ENCODE peak calls at places on chromosomes 2 and 18, in eight cellular contexts. A is fibroblast of pulmonary artery, C is gastrocnemius medialis, Q is left lung, H is cardiac muscle cell, E is breast epithelium, S is transverse colon, N is MM.1S. V is an unnamed sample.

GRCh38 chr2:70710276-70710675 is 57.7 kb downstream of the ADD2 start:
- DNase-seq in E (no peak), N (no peak), C (no peak), H (no peak), Q (no peak), S (no peak), A (no peak), V (no peak)

GRCh38 chr2:190912731-190913130 is 32.1 kb downstream of the GLS start:
- DNase-seq in E (no peak), A (peak), H (peak), Q (no peak), S (no peak), N (no peak), C (no peak), V (no peak)

GRCh38 chr2:46690825-46691224 is 211.5 kb downstream of the TMEM247 start:
- DNase-seq in S (no peak), Q (no peak), N (no peak), C (no peak), E (no peak), A (peak), H (peak), V (no peak)

GRCh38 chr2:240214790-240215675 is 74.6 kb upstream of the OTOS start:
- DNase-seq in A (no peak), E (no peak), H (no peak), C (no peak), N (no peak), S (no peak), Q (peak), V (no peak)

GRCh38 chr2:190979906-190980629 is 33.9 kb downstream of the STAT1 start:
- DNase-seq in E (peak), H (peak), Q (peak), S (peak), N (no peak), A (peak), C (no peak), V (peak)

GRCh38 chr18:23548719-23549118 is 37.6 kb downstream of the NPC1 start:
- DNase-seq in S (no peak), A (no peak), Q (no peak), N (no peak), C (no peak), E (no peak), H (no peak), V (no peak)

GRCh38 chr2:69387770-69388481 is 899 bp upstream of the GFPT1 start:
- DNase-seq in E (no peak), C (no peak), N (no peak), A (no peak), S (no peak), H (no peak), Q (no peak), V (peak)

GRCh38 chr2:80396276-80396675 is 91.7 kb upstream of the LRRTM1 start:
- DNase-seq in A (no peak), C (no peak), H (no peak), Q (no peak), E (no peak), S (no peak), N (no peak), V (no peak)

GRCh38 chr2:127640082-127641072 is 5.6 kb upstream of the GPR17 start:
- DNase-seq in A (no peak), S (no peak), H (no peak), C (no peak), E (no peak), Q (no peak), N (no peak), V (no peak)

GRCh38 chr2:26477911-26478253 is at the start of gene OTOF:
- DNase-seq in C (no peak), H (peak), A (peak), Q (no peak), N (no peak), E (no peak), S (no peak), V (peak)

GRCh38 chr2:144659731-144660275 is 139.9 kb upstream of the ZEB2 start:
- DNase-seq in S (no peak), E (no peak), N (no peak), A (peak), C (no peak), Q (peak), H (peak), V (no peak)

GRCh38 chr2:71235930-71236587 is 9.2 kb upstream of the PAIP2B start:
- DNase-seq in A (no peak), S (no peak), E (no peak), N (no peak), C (no peak), Q (no peak), H (no peak), V (no peak)

GRCh38 chr2:101684313-101684712 is 13.2 kb upstream of the MAP4K4 start:
- DNase-seq in C (no peak), S (no peak), H (no peak), A (no peak), E (no peak), Q (no peak), N (no peak), V (no peak)

GRCh38 chr18:36817039-36817438 is 11.8 kb downstream of the TPGS2 start:
- DNase-seq in E (no peak), Q (no peak), S (no peak), C (no peak), H (no peak), A (no peak), N (no peak), V (no peak)

GRCh38 chr2:219278655-219279150 is 463 bp upstream of the DNAJB2 start:
- DNase-seq in H (no peak), Q (no peak), A (no peak), C (no peak), S (no peak), E (no peak), N (no peak), V (no peak)

GRCh38 chr18:12394428-12394827 is 13.3 kb upstream of the PRELID3A start:
- DNase-seq in S (peak), E (no peak), H (no peak), N (no peak), Q (no peak), C (no peak), A (peak), V (no peak)

GRCh38 chr18:34084635-34085034 is 140.1 kb downstream of the NOL4 start:
- DNase-seq in S (no peak), E (no peak), C (no peak), N (no peak), H (no peak), Q (no peak), A (no peak), V (no peak)

GRCh38 chr18:35050004-35050623 is 8.9 kb downstream of the MAPRE2 start:
- DNase-seq in H (peak), N (no peak), Q (no peak), E (no peak), A (no peak), S (no peak), C (no peak), V (no peak)

GRCh38 chr2:217802261-217802660 is 200.5 kb downstream of the TNS1 start:
- DNase-seq in N (no peak), E (no peak), Q (no peak), C (peak), S (no peak), A (no peak), H (no peak), V (no peak)

GRCh38 chr2:30136729-30137444 is 9.9 kb upstream of the YPEL5 start:
- DNase-seq in S (no peak), E (no peak), H (no peak), N (no peak), Q (no peak), A (no peak), C (no peak), V (no peak)

GRCh38 chr2:181036848-181037603 is 56.6 kb downstream of the UBE2E3 start:
- DNase-seq in C (no peak), Q (no peak), S (no peak), A (peak), E (no peak), H (peak), N (no peak), V (no peak)

GRCh38 chr2:240303896-240304745 is 131.3 kb upstream of the GPC1 start:
- DNase-seq in Q (no peak), C (no peak), N (no peak), S (no peak), A (no peak), E (no peak), H (no peak), V (peak)

GRCh38 chr18:48806551-48807261 is 144.1 kb downstream of the SMAD7 start:
- DNase-seq in Q (peak), C (peak), A (no peak), S (peak), N (peak), H (no peak), E (no peak), V (no peak)

GRCh38 chr18:73615506-73615905 is 532.1 kb downstream of the FBXO15 start:
- DNase-seq in H (no peak), C (no peak), N (no peak), S (no peak), Q (no peak), A (no peak), E (no peak), V (no peak)

GRCh38 chr2:241188386-241189092 is at the start of gene ANO7:
- DNase-seq in Q (no peak), A (no peak), N (no peak), C (no peak), H (no peak), E (no peak), S (peak), V (no peak)

GRCh38 chr18:8610442-8610801 is 1.2 kb downstream of the RAB12 start:
- DNase-seq in C (peak), Q (no peak), N (peak), S (peak), H (peak), A (no peak), E (no peak), V (no peak)

GRCh38 chr18:62781893-62782292 is 66.6 kb downstream of the PHLPP1 start:
- DNase-seq in H (peak), Q (no peak), E (peak), A (peak), C (peak), S (no peak), N (no peak), V (no peak)

GRCh38 chr2:148021059-148021985 is at the start of gene MBD5:
- DNase-seq in S (peak), H (peak), A (peak), N (peak), C (no peak), E (no peak), Q (peak), V (peak)

GRCh38 chr2:215637658-215638057 is 201.8 kb upstream of the FN1 start:
- DNase-seq in S (no peak), C (no peak), E (no peak), A (no peak), Q (no peak), N (no peak), H (no peak), V (no peak)

GRCh38 chr2:232926448-232927040 is 56.5 kb downstream of the SNORC start:
- DNase-seq in N (no peak), C (no peak), A (no peak), H (no peak), E (no peak), S (no peak), Q (no peak), V (no peak)

GRCh38 chr2:232483923-232484627 is 3.6 kb downstream of the ECEL1 start:
- DNase-seq in N (no peak), C (no peak), Q (no peak), H (no peak), E (no peak), S (no peak), A (no peak), V (no peak)

GRCh38 chr2:86519349-86519748 is 43.9 kb downstream of the CHMP3 start:
- DNase-seq in C (no peak), S (no peak), H (no peak), Q (no peak), E (no peak), A (no peak), N (no peak), V (no peak)

GRCh38 chr2:175205523-175205922 is 24.0 kb upstream of the ATP5MC3 start:
- DNase-seq in N (no peak), A (peak), S (no peak), C (no peak), H (peak), Q (no peak), E (no peak), V (no peak)

GRCh38 chr2:46847185-46847710 is 68.4 kb downstream of the MCFD2 start:
- DNase-seq in C (peak), E (peak), A (peak), H (peak), Q (peak), S (peak), N (no peak), V (peak)

GRCh38 chr18:79681484-79682387 is 2.1 kb downstream of the CTDP1 start:
- DNase-seq in A (no peak), N (no peak), H (no peak), Q (no peak), S (peak), E (no peak), C (no peak), V (no peak)

GRCh38 chr18:79680891-79681339 is 1.3 kb downstream of the CTDP1 start:
- DNase-seq in H (no peak), S (peak), C (no peak), E (no peak), N (no peak), Q (no peak), A (no peak), V (no peak)

GRCh38 chr18:79679552-79680099 is at the start of gene CTDP1:
- DNase-seq in H (peak), E (peak), N (peak), A (peak), S (peak), Q (peak), C (peak), V (peak)

GRCh38 chr18:79678665-79679551 is 695 bp upstream of the CTDP1 start:
- DNase-seq in E (peak), A (peak), H (peak), C (peak), Q (peak), N (peak), S (peak), V (peak)

DNA sequence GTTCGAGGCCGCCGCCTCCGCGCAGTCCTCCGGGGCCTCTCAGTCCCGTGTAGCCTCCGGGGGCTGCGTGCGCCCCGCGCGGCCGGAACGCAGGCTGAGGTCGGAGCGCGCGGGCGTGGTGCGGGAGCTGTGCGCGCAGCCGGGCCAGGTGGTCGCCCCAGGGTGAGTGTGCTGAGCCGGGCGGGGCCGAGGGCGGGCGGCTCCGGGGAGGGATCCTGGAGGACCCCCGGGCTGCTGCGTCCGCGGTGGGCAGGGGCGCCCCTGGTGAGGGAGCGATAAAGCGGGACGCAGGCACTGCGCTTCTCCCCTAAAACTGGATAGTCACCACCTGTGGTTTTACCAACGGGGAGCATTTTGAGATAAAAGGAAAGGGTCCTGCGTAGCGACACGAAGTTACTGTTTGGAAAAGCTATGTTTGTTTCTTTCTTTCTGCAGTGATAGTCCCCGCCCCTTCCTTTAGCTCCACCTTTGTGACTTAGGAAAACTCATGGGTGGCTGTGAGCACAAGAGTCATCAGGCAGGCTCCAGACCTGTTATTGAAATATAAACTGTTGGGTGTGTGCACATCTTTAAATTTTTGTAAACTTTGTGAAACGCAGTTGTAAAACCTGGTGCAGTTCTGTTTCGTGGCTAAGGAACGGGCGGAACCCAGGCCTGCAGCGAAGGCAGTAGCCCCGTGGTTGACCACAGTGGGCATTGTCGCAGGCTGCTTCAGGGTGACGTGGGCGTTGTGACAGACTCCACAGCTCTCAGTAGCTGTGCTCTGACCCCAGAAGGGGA is 687 bp downstream of the CTDP1 start:
- DNase-seq in H (peak), C (no peak), Q (no peak), N (peak), E (peak), A (peak), S (peak), V (no peak)
- TF ChIP-seq CTCF in H (no peak), C (no peak), Q (no peak), N (no peak), E (no peak), A (no peak), S (no peak), V (no peak)

GRCh38 chr2:33215299-33215698 is 261.1 kb upstream of the RASGRP3 start:
- DNase-seq in E (no peak), N (no peak), H (peak), S (no peak), C (peak), Q (peak), A (peak), V (no peak)
- TF ChIP-seq CTCF in E (no peak), N (no peak), H (no peak), S (no peak), C (no peak), Q (no peak), A (no peak), V (no peak)

GRCh38 chr2:193690572-193690971 is 1495.8 kb upstream of the TMEFF2 start:
- DNase-seq in A (no peak), S (no peak), N (no peak), H (no peak), Q (no peak), C (no peak), E (no peak), V (no peak)

GRCh38 chr2:193695367-193695766 is 1500.6 kb upstream of the TMEFF2 start:
- DNase-seq in E (no peak), S (no peak), N (peak), A (peak), H (peak), Q (no peak), C (no peak), V (no peak)
- TF ChIP-seq CTCF in E (no peak), S (no peak), N (peak), A (peak), H (peak), Q (no peak), C (no peak), V (no peak)

GRCh38 chr2:172783091-172783898 is 47.6 kb downstream of the RAPGEF4 start:
- DNase-seq in Q (peak), C (no peak), N (no peak), H (peak), E (peak), S (no peak), A (peak), V (peak)
- TF ChIP-seq CTCF in Q (no peak), C (no peak), N (no peak), H (peak), E (no peak), S (no peak), A (peak), V (no peak)

V was measured in mesothelial cell of epicardium.